ENCODE peak calls at places on chromosomes 3 and 15, in four cellular contexts. A is PC-9, Q is heart left ventricle, G is left lung. W is an unnamed sample.

GRCh38 chr3:11305509-11305908 is 33.3 kb downstream of the ATG7 start:
- DNase-seq in Q (no peak), A (no peak), G (no peak), W (no peak)

GRCh38 chr3:33377931-33378330 is 62.3 kb downstream of the UBP1 start:
- DNase-seq in A (no peak), Q (no peak), G (no peak), W (no peak)

GRCh38 chr3:170680593-170680992 is 94.7 kb upstream of the SLC7A14 start:
- DNase-seq in Q (no peak), G (no peak), A (no peak), W (no peak)

GRCh38 chr3:137172703-137173102 is 214.9 kb downstream of the IL20RB start:
- DNase-seq in A (no peak), G (no peak), Q (no peak), W (no peak)

GRCh38 chr3:16069149-16069922 is 105.1 kb upstream of the GALNT15 start:
- DNase-seq in Q (no peak), G (no peak), A (peak; percentile 14), W (peak; percentile 60)

GRCh38 chr15:70767668-70768067 is 4.3 kb upstream of the UACA start:
- DNase-seq in Q (no peak), A (no peak), G (no peak), W (no peak)

GRCh38 chr3:37922721-37923575 is 61.3 kb downstream of the CTDSPL start:
- DNase-seq in A (no peak), Q (no peak), G (peak; percentile 58), W (no peak)

GRCh38 chr15:68053997-68054657 is at the start of gene PIAS1:
- DNase-seq in A (peak; percentile 91), G (peak; percentile 97), Q (peak; percentile 94), W (peak; percentile 96)

GRCh38 chr3:139794469-139795265 is 116.9 kb upstream of the NMNAT3 start:
- DNase-seq in A (no peak), G (no peak), Q (no peak), W (no peak)

GRCh38 chr3:76991165-76991564 is 48.7 kb upstream of the ROBO2 start:
- DNase-seq in Q (no peak), G (no peak), A (no peak), W (peak; percentile 25)

GRCh38 chr15:38885477-38885952 is 320.9 kb upstream of the RASGRP1 start:
- DNase-seq in A (no peak), G (no peak), Q (no peak), W (no peak)

GRCh38 chr3:23365066-23365465 is 161.9 kb downstream of the UBE2E2 start:
- DNase-seq in Q (no peak), A (no peak), G (peak; percentile 37), W (no peak)

GRCh38 chr3:30307548-30307947 is 298.9 kb upstream of the TGFBR2 start:
- DNase-seq in G (no peak), A (no peak), Q (no peak), W (no peak)

GRCh38 chr15:60757831-60758570 is 279.1 kb upstream of the ICE2 start:
- DNase-seq in Q (no peak), A (no peak), G (no peak), W (no peak)

GRCh38 chr15:95286911-95287769 is 1043.4 kb upstream of the NR2F2 start:
- DNase-seq in A (no peak), Q (no peak), G (no peak), W (no peak)

GRCh38 chr15:97235285-97235985 is 725.1 kb upstream of the ARRDC4 start:
- DNase-seq in A (peak; percentile 24), G (no peak), Q (peak; percentile 24), W (peak; percentile 39)

GRCh38 chr3:159482241-159483031 is 506.2 kb upstream of the IL12A start:
- DNase-seq in A (no peak), Q (no peak), G (no peak), W (no peak)

GRCh38 chr3:172155880-172156279 is 116.5 kb downstream of the FNDC3B start:
- DNase-seq in G (no peak), A (no peak), Q (no peak), W (no peak)

GRCh38 chr3:74845086-74845485 is 230.6 kb upstream of the CNTN3 start:
- DNase-seq in G (no peak), Q (no peak), A (no peak), W (no peak)

GRCh38 chr3:10248984-10249748 is 907 bp downstream of the TATDN2 start:
- DNase-seq in G (peak; percentile 46), A (peak; percentile 16), Q (peak; percentile 39), W (peak; percentile 52)

GRCh38 chr3:114453296-114453888 is 159.6 kb downstream of the TIGIT start:
- DNase-seq in Q (no peak), G (no peak), A (no peak), W (no peak)

GRCh38 chr3:32913790-32914446 is 37.5 kb upstream of the CCR4 start:
- DNase-seq in G (peak; percentile 57), Q (no peak), A (no peak), W (peak; percentile 35)

GRCh38 chr15:38217788-38218609 is 34.6 kb upstream of the SPRED1 start:
- DNase-seq in A (no peak), Q (no peak), G (no peak), W (peak; percentile 80)

GRCh38 chr3:111924283-111924682 is 54.5 kb upstream of the ABHD10 start:
- DNase-seq in Q (peak; percentile 69), G (no peak), A (peak; percentile 60), W (no peak)

GRCh38 chr3:56812749-56813655 is 11.3 kb upstream of the ARHGEF3 start:
- DNase-seq in G (no peak), A (peak; percentile 9), Q (no peak), W (peak; percentile 45)

GRCh38 chr15:57135800-57136199 is 217.4 kb downstream of the TCF12 start:
- DNase-seq in A (no peak), G (no peak), Q (no peak), W (no peak)

GRCh38 chr15:56619881-56620280 is 113.4 kb downstream of the ZNF280D start:
- DNase-seq in Q (no peak), G (no peak), A (no peak), W (no peak)

GRCh38 chr15:56996093-56996492 is 77.6 kb downstream of the TCF12 start:
- DNase-seq in A (no peak), Q (no peak), G (no peak), W (no peak)

GRCh38 chr3:190568036-190568435 is 54.2 kb downstream of the IL1RAP start:
- DNase-seq in Q (no peak), G (no peak), A (no peak), W (no peak)

GRCh38 chr3:190562866-190563525 is 49.1 kb downstream of the IL1RAP start:
- DNase-seq in Q (no peak), A (peak; percentile 28), G (no peak), W (no peak)

GRCh38 chr3:190564175-190564574 is 50.3 kb downstream of the IL1RAP start:
- DNase-seq in G (no peak), A (no peak), Q (no peak), W (no peak)

GRCh38 chr3:190560284-190560895 is 46.5 kb downstream of the IL1RAP start:
- DNase-seq in Q (no peak), A (no peak), G (no peak), W (no peak)

DNA sequence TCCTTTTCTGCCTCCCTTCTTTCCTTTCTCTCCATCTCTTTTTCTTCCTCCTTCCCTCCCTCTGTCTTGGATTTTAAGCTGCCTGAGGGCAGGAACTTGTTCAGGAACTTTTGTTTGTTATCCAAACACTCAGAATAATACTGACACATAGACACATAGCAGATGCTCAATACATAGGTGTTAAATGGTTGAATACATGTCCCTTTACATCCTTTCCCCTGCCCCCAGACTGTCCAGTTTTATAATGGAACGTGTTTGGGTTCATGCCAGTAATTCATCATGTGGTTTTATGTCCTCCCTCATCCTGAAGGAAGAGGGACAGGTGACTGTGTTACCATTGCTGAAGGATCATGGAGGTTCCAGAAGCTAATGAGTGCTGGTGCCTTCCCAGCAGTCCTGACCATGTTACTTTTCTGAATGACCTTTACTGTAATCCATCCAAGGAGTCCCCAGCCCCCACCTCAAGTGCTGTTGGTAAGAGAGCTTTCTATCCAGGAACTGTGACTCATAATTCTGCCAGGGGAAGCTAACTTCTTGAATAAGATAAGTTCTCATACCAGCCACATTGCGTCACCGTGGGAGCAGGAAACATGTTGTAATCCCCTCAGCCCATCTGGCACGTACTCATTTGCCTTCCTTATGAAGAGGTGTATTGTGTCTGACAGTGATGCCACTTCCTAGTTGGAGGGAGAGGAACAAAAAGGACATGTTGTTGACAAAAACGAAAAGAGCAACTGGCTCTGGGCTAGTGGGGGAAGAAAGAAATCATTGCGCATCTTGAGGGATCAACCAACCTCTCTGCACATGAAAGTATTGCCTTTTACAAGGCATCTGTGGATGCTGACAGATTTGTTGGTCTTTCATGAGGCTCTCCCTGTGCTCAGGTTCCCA is 52.4 kb downstream of the IL1RAP start:
- DNase-seq in G (peak; percentile 91), Q (peak; percentile 79), A (peak; percentile 94), W (peak; percentile 93)
- H3K27ac ChIP-seq in G (peak overlapping the region; percentile 88), Q (peak overlapping the region; percentile 41), A (peak overlapping the region; percentile 82), W (peak overlapping the region; percentile 37)

DNA sequence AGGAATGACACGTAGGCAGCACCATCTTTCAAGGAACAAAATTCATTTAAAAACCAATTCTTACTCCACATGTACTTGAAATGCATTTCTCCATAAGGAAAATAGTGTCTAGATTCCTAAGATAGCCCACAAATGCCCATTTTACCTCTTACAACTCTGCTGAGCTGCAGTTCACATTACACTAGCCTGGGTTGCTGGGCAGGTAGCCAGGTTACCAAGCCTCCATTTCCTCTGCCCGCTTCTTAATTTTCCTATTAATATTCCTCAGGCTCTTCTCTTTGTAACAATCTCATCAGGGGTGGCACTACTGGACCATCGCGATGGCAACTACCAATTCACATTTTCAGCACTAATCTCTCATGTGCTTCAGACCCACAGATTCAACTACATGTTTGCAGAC is 10.8 kb downstream of the ATP13A3 start:
- DNase-seq in G (no peak), Q (no peak), A (no peak), W (no peak)
- H3K27ac ChIP-seq in G (no peak overlapping the region), Q (peak overlapping the region; percentile 52), A (peak overlapping the region; percentile 3), W (no peak overlapping the region)

GRCh38 chr15:90222538-90222937 is 11.2 kb downstream of the CIB1 start:
- DNase-seq in A (no peak), Q (no peak), G (no peak), W (no peak)

GRCh38 chr15:90217671-90218394 is 15.9 kb downstream of the CIB1 start:
- DNase-seq in Q (no peak), A (no peak), G (no peak), W (no peak)

GRCh38 chr15:90223441-90224165 is 10.1 kb downstream of the CIB1 start:
- DNase-seq in G (no peak), Q (no peak), A (no peak), W (no peak)

GRCh38 chr15:90219421-90220141 is 14.2 kb downstream of the CIB1 start:
- DNase-seq in Q (no peak), G (no peak), A (peak; percentile 29), W (no peak)

GRCh38 chr15:90221251-90221900 is 12.4 kb downstream of the CIB1 start:
- DNase-seq in Q (peak; percentile 82), G (peak; percentile 81), A (peak; percentile 66), W (peak; percentile 48)
- H3K27ac ChIP-seq in Q (peak overlapping the region; percentile 61), G (no peak overlapping the region), A (no peak overlapping the region), W (peak overlapping the region; percentile 73)

DNA sequence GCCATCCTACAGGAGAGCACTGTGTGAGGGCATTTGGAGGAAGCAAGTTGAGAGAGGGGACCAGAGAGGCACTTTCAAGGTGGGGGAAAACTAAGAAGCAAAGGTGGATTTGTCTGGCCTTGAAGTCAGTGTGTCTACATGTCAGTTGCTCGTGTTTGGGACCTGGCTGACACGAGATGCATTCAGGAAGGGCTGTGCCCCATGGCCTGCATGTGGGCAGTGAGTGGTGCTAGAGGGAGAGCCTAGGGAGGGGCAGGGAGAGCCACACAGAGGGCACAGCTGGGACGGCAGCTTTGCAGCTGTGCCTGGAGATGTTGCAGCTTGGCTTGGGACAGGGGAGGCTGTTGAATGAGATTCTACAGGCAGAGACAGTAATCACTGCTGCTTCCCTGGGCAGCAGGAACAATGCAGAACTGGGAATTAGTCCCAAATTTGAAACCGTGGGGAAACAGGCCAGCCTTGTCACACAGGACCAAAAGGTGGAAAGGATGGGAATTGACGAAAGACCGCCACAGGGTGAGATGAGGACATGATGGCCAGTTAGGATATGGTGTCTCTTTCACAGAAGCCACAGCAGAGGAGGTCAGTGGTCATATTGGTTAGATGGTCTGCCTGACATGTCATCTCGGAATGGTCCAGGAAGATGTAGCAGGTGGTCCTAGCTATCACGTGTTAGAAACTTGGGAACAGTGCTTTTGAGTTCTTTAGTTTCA is 10.0 kb downstream of the SEC61A1 start:
- DNase-seq in A (no peak), G (no peak), Q (no peak), W (no peak)
- H3K27ac ChIP-seq in A (no peak overlapping the region), G (no peak overlapping the region), Q (no peak overlapping the region), W (peak overlapping the region; percentile 74)